ENCODE peak calls at places on chromosomes 11 and 22, in nine cellular contexts. One of them, this sample, is unnamed.

GRCh38 chr11:31805629-31806185 is 5.4 kb downstream of the PAX6 start:
- DNase-seq in esophagus squamous epithelium: no peak
- DNase-seq in GM23338: peak; percentile 80
- DNase-seq in tibial artery: no peak
- DNase-seq in CD8-positive, alpha-beta T cell: no peak
- DNase-seq in left ventricle myocardium inferior: no peak
- DNase-seq in lower lobe of right lung: no peak
- DNase-seq in tibial nerve: no peak
- DNase-seq in thoracic aorta: no peak
- DNase-seq in this sample: no peak

GRCh38 chr22:21759631-21760030 is 24.0 kb upstream of the YPEL1 start:
- DNase-seq in esophagus squamous epithelium: no peak
- DNase-seq in GM23338: no peak
- DNase-seq in tibial artery: no peak
- DNase-seq in CD8-positive, alpha-beta T cell: no peak
- DNase-seq in left ventricle myocardium inferior: no peak
- DNase-seq in lower lobe of right lung: no peak
- DNase-seq in tibial nerve: no peak
- DNase-seq in thoracic aorta: no peak
- DNase-seq in this sample: no peak

GRCh38 chr11:17391493-17392355 is 3.3 kb upstream of the KCNJ11 start:
- DNase-seq in esophagus squamous epithelium: no peak
- DNase-seq in GM23338: no peak
- DNase-seq in tibial artery: no peak
- DNase-seq in CD8-positive, alpha-beta T cell: no peak
- DNase-seq in left ventricle myocardium inferior: no peak
- DNase-seq in lower lobe of right lung: no peak
- DNase-seq in tibial nerve: no peak
- DNase-seq in thoracic aorta: no peak
- DNase-seq in this sample: no peak

GRCh38 chr22:48941903-48942625 is 885.6 kb downstream of the BRD1 start:
- DNase-seq in esophagus squamous epithelium: no peak
- DNase-seq in GM23338: no peak
- DNase-seq in tibial artery: peak; percentile 16
- DNase-seq in CD8-positive, alpha-beta T cell: peak; percentile 19
- DNase-seq in left ventricle myocardium inferior: no peak
- DNase-seq in lower lobe of right lung: no peak
- DNase-seq in tibial nerve: no peak
- DNase-seq in thoracic aorta: no peak
- DNase-seq in this sample: no peak

GRCh38 chr11:3202759-3203158 is 15.9 kb downstream of the MRGPRG start:
- DNase-seq in esophagus squamous epithelium: no peak
- DNase-seq in GM23338: no peak
- DNase-seq in tibial artery: no peak
- DNase-seq in CD8-positive, alpha-beta T cell: no peak
- DNase-seq in left ventricle myocardium inferior: peak; percentile 11
- DNase-seq in lower lobe of right lung: no peak
- DNase-seq in tibial nerve: no peak
- DNase-seq in thoracic aorta: no peak
- DNase-seq in this sample: no peak

GRCh38 chr22:37599161-37599560 is 9.5 kb upstream of the GGA1 start:
- DNase-seq in esophagus squamous epithelium: no peak
- DNase-seq in GM23338: no peak
- DNase-seq in tibial artery: no peak
- DNase-seq in CD8-positive, alpha-beta T cell: no peak
- DNase-seq in left ventricle myocardium inferior: no peak
- DNase-seq in lower lobe of right lung: no peak
- DNase-seq in tibial nerve: no peak
- DNase-seq in thoracic aorta: no peak
- DNase-seq in this sample: no peak

GRCh38 chr11:66363805-66364535 is 7.6 kb downstream of the SLC29A2 start:
- DNase-seq in esophagus squamous epithelium: no peak
- DNase-seq in GM23338: peak; percentile 92
- DNase-seq in tibial artery: no peak
- DNase-seq in CD8-positive, alpha-beta T cell: peak; percentile 78
- DNase-seq in left ventricle myocardium inferior: no peak
- DNase-seq in lower lobe of right lung: peak; percentile 71
- DNase-seq in tibial nerve: no peak
- DNase-seq in thoracic aorta: no peak
- DNase-seq in this sample: peak; percentile 49

GRCh38 chr11:76785513-76785912 is 2.4 kb downstream of the TSKU start:
- DNase-seq in esophagus squamous epithelium: no peak
- DNase-seq in GM23338: peak; percentile 66
- DNase-seq in tibial artery: no peak
- DNase-seq in CD8-positive, alpha-beta T cell: no peak
- DNase-seq in left ventricle myocardium inferior: no peak
- DNase-seq in lower lobe of right lung: no peak
- DNase-seq in tibial nerve: no peak
- DNase-seq in thoracic aorta: no peak
- DNase-seq in this sample: no peak

GRCh38 chr11:116641561-116642045 is 131.2 kb downstream of the BUD13 start:
- DNase-seq in esophagus squamous epithelium: no peak
- DNase-seq in GM23338: peak; percentile 81
- DNase-seq in tibial artery: no peak
- DNase-seq in CD8-positive, alpha-beta T cell: peak; percentile 40
- DNase-seq in left ventricle myocardium inferior: peak; percentile 30
- DNase-seq in lower lobe of right lung: peak; percentile 65
- DNase-seq in tibial nerve: no peak
- DNase-seq in thoracic aorta: no peak
- DNase-seq in this sample: no peak

GRCh38 chr11:8070417-8071101 is 10.5 kb upstream of the TUB start:
- DNase-seq in esophagus squamous epithelium: no peak
- DNase-seq in GM23338: peak; percentile 60
- DNase-seq in tibial artery: no peak
- DNase-seq in CD8-positive, alpha-beta T cell: no peak
- DNase-seq in left ventricle myocardium inferior: no peak
- DNase-seq in lower lobe of right lung: no peak
- DNase-seq in tibial nerve: no peak
- DNase-seq in thoracic aorta: no peak
- DNase-seq in this sample: no peak

GRCh38 chr11:48150213-48150612 is 66.4 kb upstream of the OR4B1 start:
- DNase-seq in esophagus squamous epithelium: no peak
- DNase-seq in GM23338: no peak
- DNase-seq in tibial artery: no peak
- DNase-seq in CD8-positive, alpha-beta T cell: no peak
- DNase-seq in left ventricle myocardium inferior: no peak
- DNase-seq in lower lobe of right lung: no peak
- DNase-seq in tibial nerve: no peak
- DNase-seq in thoracic aorta: no peak
- DNase-seq in this sample: no peak

GRCh38 chr11:71372693-71373657 is 75.2 kb downstream of the DHCR7 start:
- DNase-seq in esophagus squamous epithelium: no peak
- DNase-seq in GM23338: peak; percentile 35
- DNase-seq in tibial artery: no peak
- DNase-seq in CD8-positive, alpha-beta T cell: no peak
- DNase-seq in left ventricle myocardium inferior: no peak
- DNase-seq in lower lobe of right lung: no peak
- DNase-seq in tibial nerve: no peak
- DNase-seq in thoracic aorta: no peak
- DNase-seq in this sample: no peak

DNA sequence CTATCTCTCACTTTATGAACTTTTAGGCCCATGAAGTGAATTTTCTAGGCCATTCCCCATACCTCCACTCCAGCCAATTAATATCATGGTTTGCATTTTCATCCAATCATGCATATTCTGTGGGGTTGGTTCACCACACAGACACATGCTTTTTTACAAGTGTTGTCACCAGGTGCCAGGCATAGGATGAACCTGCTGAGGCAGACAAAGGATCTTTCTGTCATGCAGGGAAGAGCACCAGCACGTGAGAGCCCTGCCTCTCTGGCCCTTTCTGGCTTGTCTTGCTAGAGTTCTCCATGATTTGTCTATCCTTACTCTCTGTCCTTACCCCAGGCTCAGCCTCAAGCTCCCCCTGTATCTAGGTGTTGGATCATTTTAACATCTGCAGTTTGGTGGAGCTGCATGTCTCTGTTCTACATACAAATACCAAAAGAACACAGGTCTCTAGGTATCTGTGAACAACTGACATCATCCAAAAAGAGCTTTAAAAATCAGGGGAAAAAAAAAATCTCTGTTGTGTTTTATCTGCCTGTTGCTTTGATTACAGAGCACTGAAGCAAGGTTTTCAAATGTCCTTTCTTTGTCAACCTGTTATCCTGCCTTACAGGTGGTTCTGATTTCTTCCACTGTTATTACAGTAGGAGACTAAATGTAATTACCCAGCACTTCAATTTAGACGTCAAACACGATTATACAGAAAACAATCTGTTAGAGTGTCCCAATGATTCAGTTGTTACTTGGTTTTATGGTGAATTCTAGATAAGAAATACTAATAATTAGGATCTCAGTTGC is 58.4 kb upstream of the GRAMD1B start:
- DNase-seq in esophagus squamous epithelium: no peak
- DNase-seq in GM23338: no peak
- DNase-seq in tibial artery: no peak
- DNase-seq in CD8-positive, alpha-beta T cell: no peak
- DNase-seq in left ventricle myocardium inferior: no peak
- DNase-seq in lower lobe of right lung: no peak
- DNase-seq in tibial nerve: no peak
- DNase-seq in thoracic aorta: no peak
- DNase-seq in this sample: no peak
- H3K4me1 ChIP-seq in esophagus squamous epithelium: no peaks in the 10 kb centered on the region
- H3K4me1 ChIP-seq in GM23338: peaks cover 9% of the 10 kb centered on the region
- H3K4me1 ChIP-seq in tibial artery: no peaks in the 10 kb centered on the region
- H3K4me1 ChIP-seq in CD8-positive, alpha-beta T cell: no peaks in the 10 kb centered on the region
- H3K4me1 ChIP-seq in left ventricle myocardium inferior: peaks cover 48% of the 10 kb centered on the region
- H3K4me1 ChIP-seq in lower lobe of right lung: no peaks in the 10 kb centered on the region
- H3K4me1 ChIP-seq in tibial nerve: no peaks in the 10 kb centered on the region
- H3K4me1 ChIP-seq in thoracic aorta: no peaks in the 10 kb centered on the region
- H3K4me1 ChIP-seq in this sample: no peaks in the 10 kb centered on the region

GRCh38 chr11:130310622-130311021 is 4.1 kb downstream of the ZBTB44 start:
- DNase-seq in esophagus squamous epithelium: no peak
- DNase-seq in GM23338: no peak
- DNase-seq in tibial artery: no peak
- DNase-seq in CD8-positive, alpha-beta T cell: no peak
- DNase-seq in left ventricle myocardium inferior: no peak
- DNase-seq in lower lobe of right lung: no peak
- DNase-seq in tibial nerve: no peak
- DNase-seq in thoracic aorta: no peak
- DNase-seq in this sample: no peak
- H3K4me1 ChIP-seq in esophagus squamous epithelium: peaks cover 28% of the 10 kb centered on the region
- H3K4me1 ChIP-seq in GM23338: peaks cover 36% of the 10 kb centered on the region
- H3K4me1 ChIP-seq in tibial artery: peaks cover 49% of the 10 kb centered on the region
- H3K4me1 ChIP-seq in CD8-positive, alpha-beta T cell: peaks cover 25% of the 10 kb centered on the region
- H3K4me1 ChIP-seq in left ventricle myocardium inferior: peaks cover 66% of the 10 kb centered on the region
- H3K4me1 ChIP-seq in lower lobe of right lung: peaks cover 49% of the 10 kb centered on the region
- H3K4me1 ChIP-seq in tibial nerve: no peaks in the 10 kb centered on the region
- H3K4me1 ChIP-seq in thoracic aorta: peaks cover 57% of the 10 kb centered on the region
- H3K4me1 ChIP-seq in this sample: peaks cover 38% of the 10 kb centered on the region

DNA sequence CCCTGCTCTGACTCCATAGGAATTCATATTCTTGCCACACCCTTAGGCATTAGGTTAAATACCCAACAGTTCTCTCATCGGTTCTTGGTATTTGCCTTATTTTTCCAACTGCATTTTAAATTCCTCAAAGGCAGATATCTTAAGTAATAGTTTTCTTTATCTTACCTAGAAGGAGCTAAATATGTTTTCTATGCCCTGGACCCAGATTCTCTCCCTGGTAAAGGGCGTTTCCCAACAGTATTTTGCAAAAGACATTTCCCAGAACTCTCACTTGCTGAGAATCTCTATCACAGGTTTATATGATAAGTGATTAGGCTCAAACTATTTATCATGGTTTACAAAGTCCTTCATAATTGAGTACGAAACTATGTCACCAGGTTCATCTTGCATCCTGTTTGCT is 158.6 kb upstream of the BDNF start:
- DNase-seq in esophagus squamous epithelium: no peak
- DNase-seq in GM23338: no peak
- DNase-seq in tibial artery: no peak
- DNase-seq in CD8-positive, alpha-beta T cell: no peak
- DNase-seq in left ventricle myocardium inferior: no peak
- DNase-seq in lower lobe of right lung: no peak
- DNase-seq in tibial nerve: no peak
- DNase-seq in thoracic aorta: no peak
- DNase-seq in this sample: no peak
- H3K4me1 ChIP-seq in esophagus squamous epithelium: peaks cover 3% of the 10 kb centered on the region
- H3K4me1 ChIP-seq in GM23338: no peaks in the 10 kb centered on the region
- H3K4me1 ChIP-seq in tibial artery: peaks cover 6% of the 10 kb centered on the region
- H3K4me1 ChIP-seq in CD8-positive, alpha-beta T cell: no peaks in the 10 kb centered on the region
- H3K4me1 ChIP-seq in left ventricle myocardium inferior: peaks cover 4% of the 10 kb centered on the region
- H3K4me1 ChIP-seq in lower lobe of right lung: no peaks in the 10 kb centered on the region
- H3K4me1 ChIP-seq in tibial nerve: no peaks in the 10 kb centered on the region
- H3K4me1 ChIP-seq in thoracic aorta: no peaks in the 10 kb centered on the region
- H3K4me1 ChIP-seq in this sample: no peaks in the 10 kb centered on the region

GRCh38 chr22:23518381-23519187 is 61.5 kb downstream of the IGLL1 start:
- DNase-seq in esophagus squamous epithelium: no peak
- DNase-seq in GM23338: no peak
- DNase-seq in tibial artery: no peak
- DNase-seq in CD8-positive, alpha-beta T cell: no peak
- DNase-seq in left ventricle myocardium inferior: no peak
- DNase-seq in lower lobe of right lung: no peak
- DNase-seq in tibial nerve: no peak
- DNase-seq in thoracic aorta: no peak
- DNase-seq in this sample: no peak

GRCh38 chr22:23517804-23518380 is 62.2 kb downstream of the IGLL1 start:
- DNase-seq in esophagus squamous epithelium: no peak
- DNase-seq in GM23338: no peak
- DNase-seq in tibial artery: no peak
- DNase-seq in CD8-positive, alpha-beta T cell: no peak
- DNase-seq in left ventricle myocardium inferior: no peak
- DNase-seq in lower lobe of right lung: no peak
- DNase-seq in tibial nerve: no peak
- DNase-seq in thoracic aorta: no peak
- DNase-seq in this sample: no peak

GRCh38 chr22:23520875-23521441 is 59.1 kb downstream of the IGLL1 start:
- DNase-seq in esophagus squamous epithelium: no peak
- DNase-seq in GM23338: no peak
- DNase-seq in tibial artery: no peak
- DNase-seq in CD8-positive, alpha-beta T cell: no peak
- DNase-seq in left ventricle myocardium inferior: peak; percentile 40
- DNase-seq in lower lobe of right lung: peak; percentile 54
- DNase-seq in tibial nerve: peak; percentile 32
- DNase-seq in thoracic aorta: no peak
- DNase-seq in this sample: no peak

GRCh38 chr22:23521442-23522113 is 58.5 kb downstream of the IGLL1 start:
- DNase-seq in esophagus squamous epithelium: no peak
- DNase-seq in GM23338: peak; percentile 97
- DNase-seq in tibial artery: peak; percentile 94
- DNase-seq in CD8-positive, alpha-beta T cell: peak; percentile 81
- DNase-seq in left ventricle myocardium inferior: peak; percentile 88
- DNase-seq in lower lobe of right lung: peak; percentile 94
- DNase-seq in tibial nerve: peak; percentile 88
- DNase-seq in thoracic aorta: peak; percentile 72
- DNase-seq in this sample: peak; percentile 36

DNA sequence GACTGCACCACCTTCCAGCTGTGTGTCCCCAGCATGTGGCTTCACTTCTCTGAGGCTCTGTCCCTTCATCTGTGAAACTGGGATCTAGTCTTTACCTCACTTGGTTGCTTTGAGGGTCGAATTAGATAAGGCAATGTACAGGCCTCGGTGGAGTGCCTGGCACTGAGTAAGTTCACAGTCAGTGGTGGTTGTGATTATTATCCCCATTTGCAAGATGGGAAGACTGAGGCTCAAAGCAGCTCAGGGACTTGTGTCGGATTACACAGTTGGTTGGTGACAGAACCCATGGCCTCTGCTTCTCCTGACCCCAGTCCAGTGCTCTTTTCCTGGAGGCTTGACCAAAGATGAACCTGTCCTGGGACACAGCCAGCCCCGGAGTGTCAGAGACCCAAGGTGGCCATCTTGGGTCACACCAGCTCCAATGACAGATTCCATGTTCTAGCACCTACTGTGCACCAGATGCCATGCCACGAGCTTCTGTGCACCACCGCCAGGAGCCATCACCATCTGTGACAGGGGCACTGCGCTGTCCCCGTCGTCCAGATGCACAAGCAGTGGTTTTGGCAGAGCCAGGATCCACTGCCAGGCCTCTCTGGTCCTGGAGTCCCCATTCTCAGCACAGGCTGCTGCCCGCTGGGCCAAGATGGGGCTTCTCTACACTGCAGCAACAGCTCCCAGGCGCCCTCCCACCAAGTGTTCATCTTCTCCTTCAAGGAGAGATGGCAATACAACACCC is 60.5 kb downstream of the IGLL1 start:
- DNase-seq in esophagus squamous epithelium: no peak
- DNase-seq in GM23338: no peak
- DNase-seq in tibial artery: no peak
- DNase-seq in CD8-positive, alpha-beta T cell: no peak
- DNase-seq in left ventricle myocardium inferior: peak; percentile 7
- DNase-seq in lower lobe of right lung: peak; percentile 34
- DNase-seq in tibial nerve: no peak
- DNase-seq in thoracic aorta: no peak
- DNase-seq in this sample: no peak
- H3K4me1 ChIP-seq in esophagus squamous epithelium: peaks cover 13% of the 10 kb centered on the region
- H3K4me1 ChIP-seq in GM23338: peaks cover 4% of the 10 kb centered on the region
- H3K4me1 ChIP-seq in tibial artery: peaks cover 35% of the 10 kb centered on the region
- H3K4me1 ChIP-seq in CD8-positive, alpha-beta T cell: peaks cover 12% of the 10 kb centered on the region
- H3K4me1 ChIP-seq in left ventricle myocardium inferior: peaks cover 32% of the 10 kb centered on the region
- H3K4me1 ChIP-seq in lower lobe of right lung: peaks cover 18% of the 10 kb centered on the region
- H3K4me1 ChIP-seq in tibial nerve: no peaks in the 10 kb centered on the region
- H3K4me1 ChIP-seq in thoracic aorta: peaks cover 24% of the 10 kb centered on the region
- H3K4me1 ChIP-seq in this sample: peaks cover 12% of the 10 kb centered on the region